ENCODE peak calls at places on chromosomes 1 and 21, in six cellular contexts. One of them, this sample, is unnamed.
A peak's percentile ranks its signal among the peaks of the same experiment; 100 is the strongest.

GRCh38 chr1:54811066-54811465 is 9.9 kb upstream of the TTC22 start:
- ATAC-seq in GM23338: no peak
- ATAC-seq in HCT116: no peak
- ATAC-seq in HepG2: no peak
- ATAC-seq in upper lobe of left lung: no peak
- ATAC-seq in Panc1: no peak
- ATAC-seq in this sample: no peak

GRCh38 chr1:202704601-202705000 is 5.7 kb downstream of the SYT2 start:
- ATAC-seq in upper lobe of left lung: no peak
- ATAC-seq in HepG2: no peak
- ATAC-seq in GM23338: no peak
- ATAC-seq in Panc1: no peak
- ATAC-seq in HCT116: no peak
- ATAC-seq in this sample: no peak

GRCh38 chr1:163866539-163866938 is 544.8 kb downstream of the NUF2 start:
- ATAC-seq in GM23338: no peak
- ATAC-seq in HepG2: no peak
- ATAC-seq in upper lobe of left lung: no peak
- ATAC-seq in Panc1: no peak
- ATAC-seq in HCT116: no peak
- ATAC-seq in this sample: peak; percentile 48

GRCh38 chr1:205988585-205988995 is 14.6 kb downstream of the RAB7B start:
- ATAC-seq in Panc1: peak; percentile 39
- ATAC-seq in HCT116: no peak
- ATAC-seq in HepG2: no peak
- ATAC-seq in GM23338: peak; percentile 66
- ATAC-seq in upper lobe of left lung: no peak
- ATAC-seq in this sample: no peak

GRCh38 chr1:201636581-201636980 is 97.7 kb downstream of the NAV1 start:
- ATAC-seq in HCT116: no peak
- ATAC-seq in Panc1: no peak
- ATAC-seq in HepG2: no peak
- ATAC-seq in upper lobe of left lung: no peak
- ATAC-seq in GM23338: no peak
- ATAC-seq in this sample: no peak

GRCh38 chr1:229203991-229204632 is 66.8 kb upstream of the RAB4A start:
- ATAC-seq in Panc1: no peak
- ATAC-seq in GM23338: no peak
- ATAC-seq in HepG2: no peak
- ATAC-seq in HCT116: no peak
- ATAC-seq in upper lobe of left lung: no peak
- ATAC-seq in this sample: no peak

GRCh38 chr1:165898837-165899236 is 71.4 kb downstream of the UCK2 start:
- ATAC-seq in HepG2: no peak
- ATAC-seq in HCT116: no peak
- ATAC-seq in Panc1: peak; percentile 39
- ATAC-seq in GM23338: no peak
- ATAC-seq in upper lobe of left lung: peak; percentile 64
- ATAC-seq in this sample: peak; percentile 69

GRCh38 chr1:228408041-228408868 is 1.6 kb upstream of the TRIM11 start:
- ATAC-seq in GM23338: no peak
- ATAC-seq in Panc1: no peak
- ATAC-seq in upper lobe of left lung: no peak
- ATAC-seq in HepG2: no peak
- ATAC-seq in HCT116: no peak
- ATAC-seq in this sample: no peak

GRCh38 chr1:76622774-76623173 is 244.5 kb upstream of the ST6GALNAC5 start:
- ATAC-seq in GM23338: no peak
- ATAC-seq in upper lobe of left lung: no peak
- ATAC-seq in Panc1: no peak
- ATAC-seq in HCT116: no peak
- ATAC-seq in HepG2: no peak
- ATAC-seq in this sample: no peak

GRCh38 chr21:21436012-21436545 is 437.9 kb downstream of the NCAM2 start:
- ATAC-seq in Panc1: no peak
- ATAC-seq in HepG2: no peak
- ATAC-seq in HCT116: no peak
- ATAC-seq in GM23338: no peak
- ATAC-seq in upper lobe of left lung: no peak
- ATAC-seq in this sample: no peak

GRCh38 chr1:148307583-148308185 is 155.6 kb upstream of the NBPF11 start:
- ATAC-seq in Panc1: no peak
- ATAC-seq in HCT116: no peak
- ATAC-seq in HepG2: no peak
- ATAC-seq in GM23338: no peak
- ATAC-seq in upper lobe of left lung: peak; percentile 11
- ATAC-seq in this sample: no peak

GRCh38 chr1:35030338-35031102 is 1.2 kb downstream of the ZMYM6 start:
- ATAC-seq in HCT116: no peak
- ATAC-seq in upper lobe of left lung: no peak
- ATAC-seq in HepG2: no peak
- ATAC-seq in GM23338: no peak
- ATAC-seq in Panc1: no peak
- ATAC-seq in this sample: no peak

GRCh38 chr1:14804626-14805025 is 206.1 kb downstream of the KAZN start:
- ATAC-seq in GM23338: peak; percentile 94
- ATAC-seq in HepG2: peak; percentile 80
- ATAC-seq in upper lobe of left lung: no peak
- ATAC-seq in Panc1: no peak
- ATAC-seq in HCT116: peak; percentile 82
- ATAC-seq in this sample: no peak

GRCh38 chr1:233614173-233614742 is 352 bp downstream of the KCNK1 start:
- ATAC-seq in upper lobe of left lung: peak; percentile 41
- ATAC-seq in HepG2: no peak
- ATAC-seq in Panc1: peak; percentile 86
- ATAC-seq in GM23338: peak; percentile 52
- ATAC-seq in HCT116: peak; percentile 63
- ATAC-seq in this sample: peak; percentile 20

GRCh38 chr1:93672477-93673158 is 9.0 kb downstream of the BCAR3 start:
- ATAC-seq in HepG2: no peak
- ATAC-seq in HCT116: peak; percentile 27
- ATAC-seq in upper lobe of left lung: peak; percentile 56
- ATAC-seq in GM23338: no peak
- ATAC-seq in Panc1: peak; percentile 12
- ATAC-seq in this sample: no peak

GRCh38 chr1:196690582-196690981 is 38.7 kb downstream of the CFH start:
- ATAC-seq in Panc1: no peak
- ATAC-seq in GM23338: peak; percentile 36
- ATAC-seq in upper lobe of left lung: no peak
- ATAC-seq in HepG2: no peak
- ATAC-seq in HCT116: no peak
- ATAC-seq in this sample: no peak

GRCh38 chr1:65197636-65198035 is 49.6 kb downstream of the AK4 start:
- ATAC-seq in Panc1: no peak
- ATAC-seq in upper lobe of left lung: no peak
- ATAC-seq in HepG2: no peak
- ATAC-seq in GM23338: no peak
- ATAC-seq in HCT116: no peak
- ATAC-seq in this sample: no peak

GRCh38 chr1:156517746-156518145 is 17.2 kb upstream of the MEF2D start:
- ATAC-seq in HCT116: no peak
- ATAC-seq in Panc1: no peak
- ATAC-seq in upper lobe of left lung: no peak
- ATAC-seq in HepG2: no peak
- ATAC-seq in GM23338: no peak
- ATAC-seq in this sample: no peak

GRCh38 chr21:38474124-38474523 is 24.2 kb downstream of the ERG start:
- ATAC-seq in upper lobe of left lung: peak; percentile 42
- ATAC-seq in HCT116: no peak
- ATAC-seq in Panc1: no peak
- ATAC-seq in HepG2: no peak
- ATAC-seq in GM23338: no peak
- ATAC-seq in this sample: peak; percentile 25

GRCh38 chr1:194818674-194819073 is 1632.3 kb upstream of the B3GALT2 start:
- ATAC-seq in upper lobe of left lung: no peak
- ATAC-seq in Panc1: no peak
- ATAC-seq in GM23338: no peak
- ATAC-seq in HCT116: no peak
- ATAC-seq in HepG2: no peak
- ATAC-seq in this sample: no peak

GRCh38 chr21:16407403-16408279 is 677.9 kb downstream of the USP25 start:
- ATAC-seq in GM23338: no peak
- ATAC-seq in upper lobe of left lung: no peak
- ATAC-seq in HepG2: no peak
- ATAC-seq in HCT116: no peak
- ATAC-seq in Panc1: no peak
- ATAC-seq in this sample: no peak

GRCh38 chr1:205374205-205375078 is 17.7 kb upstream of the KLHDC8A start:
- ATAC-seq in HCT116: peak; percentile 78
- ATAC-seq in HepG2: no peak
- ATAC-seq in Panc1: peak; percentile 62
- ATAC-seq in upper lobe of left lung: peak; percentile 80
- ATAC-seq in GM23338: no peak
- ATAC-seq in this sample: no peak

DNA sequence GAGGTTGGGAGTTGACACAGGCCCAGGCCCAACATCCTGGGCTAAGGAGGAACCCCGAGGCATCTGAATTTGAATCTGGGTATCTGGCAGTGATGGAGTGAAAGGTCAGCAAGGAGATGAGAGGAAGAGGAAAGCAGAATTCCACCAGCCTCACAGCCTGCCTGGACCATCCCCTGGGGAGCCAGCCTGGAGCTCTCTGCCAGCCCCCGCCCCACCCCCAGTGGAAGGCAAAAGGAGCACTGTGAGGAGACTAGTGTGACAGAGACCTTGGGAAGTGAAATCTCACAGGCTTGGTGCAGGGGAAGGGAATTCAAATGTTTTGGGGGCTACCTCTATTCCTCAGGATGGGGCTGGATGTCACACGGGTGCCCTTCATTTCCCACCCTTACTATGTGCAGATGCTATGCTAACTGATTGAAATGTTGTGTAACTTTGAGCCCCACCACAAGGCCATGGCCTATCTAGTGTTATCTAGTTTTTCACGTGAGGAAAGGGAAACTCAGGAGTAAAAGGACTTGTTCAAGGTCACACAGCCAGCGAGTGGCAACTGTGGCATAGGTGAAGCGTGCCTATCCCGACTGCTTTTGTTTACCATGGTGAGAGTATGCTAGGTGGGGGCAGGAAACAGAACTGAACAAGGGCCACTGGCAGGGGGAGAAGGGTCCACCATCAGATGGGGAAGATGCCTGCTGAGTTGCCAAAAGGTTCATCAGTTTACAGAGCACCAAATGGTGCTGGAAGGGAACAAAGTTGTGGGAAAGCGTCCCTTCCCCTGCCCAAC is 29.8 kb downstream of the AHDC1 start:
- ATAC-seq in Panc1: no peak
- ATAC-seq in HCT116: no peak
- ATAC-seq in GM23338: no peak
- ATAC-seq in upper lobe of left lung: no peak
- ATAC-seq in HepG2: peak; percentile 2
- ATAC-seq in this sample: no peak
- H3K4me3 ChIP-seq in Panc1: peak overlapping the region; percentile 56
- H3K4me3 ChIP-seq in HCT116: no peak overlapping the region
- H3K4me3 ChIP-seq in GM23338: peak overlapping the region; percentile 65
- H3K4me3 ChIP-seq in upper lobe of left lung: no peak overlapping the region
- H3K4me3 ChIP-seq in HepG2: peak overlapping the region; percentile 60
- H3K4me3 ChIP-seq in this sample: no peak overlapping the region

GRCh38 chr1:6485937-6486250 is 5.6 kb downstream of the PLEKHG5 start:
- ATAC-seq in HCT116: no peak
- ATAC-seq in upper lobe of left lung: no peak
- ATAC-seq in GM23338: peak; percentile 0
- ATAC-seq in Panc1: no peak
- ATAC-seq in HepG2: no peak
- ATAC-seq in this sample: no peak

GRCh38 chr1:6487804-6488484 is 3.5 kb downstream of the PLEKHG5 start:
- ATAC-seq in Panc1: no peak
- ATAC-seq in GM23338: no peak
- ATAC-seq in HCT116: no peak
- ATAC-seq in HepG2: no peak
- ATAC-seq in upper lobe of left lung: no peak
- ATAC-seq in this sample: no peak

GRCh38 chr1:6484826-6485139 is 6.7 kb downstream of the PLEKHG5 start:
- ATAC-seq in upper lobe of left lung: no peak
- ATAC-seq in Panc1: no peak
- ATAC-seq in HCT116: no peak
- ATAC-seq in GM23338: peak; percentile 12
- ATAC-seq in HepG2: no peak
- ATAC-seq in this sample: no peak

GRCh38 chr1:6485140-6485936 is 6.1 kb downstream of the PLEKHG5 start:
- ATAC-seq in upper lobe of left lung: no peak
- ATAC-seq in HepG2: no peak
- ATAC-seq in Panc1: no peak
- ATAC-seq in HCT116: no peak
- ATAC-seq in GM23338: peak; percentile 4
- ATAC-seq in this sample: no peak

GRCh38 chr1:6486433-6487011 is 4.9 kb downstream of the PLEKHG5 start:
- ATAC-seq in GM23338: peak; percentile 63
- ATAC-seq in HepG2: peak; percentile 76
- ATAC-seq in Panc1: peak; percentile 81
- ATAC-seq in upper lobe of left lung: peak; percentile 81
- ATAC-seq in HCT116: peak; percentile 64
- ATAC-seq in this sample: peak; percentile 68
- TF ChIP-seq POLR2AphosphoS5 in GM23338: peak; percentile 12
- TF ChIP-seq POLR2AphosphoS5 in HepG2: no peak
- TF ChIP-seq POLR2AphosphoS5 in Panc1: no peak
- TF ChIP-seq POLR2AphosphoS5 in upper lobe of left lung: no peak
- TF ChIP-seq POLR2AphosphoS5 in HCT116: no peak
- TF ChIP-seq POLR2AphosphoS5 in this sample: no peak

GRCh38 chr1:179095924-179096323 is 14.1 kb downstream of the TOR3A start:
- ATAC-seq in HepG2: no peak
- ATAC-seq in Panc1: no peak
- ATAC-seq in HCT116: no peak
- ATAC-seq in upper lobe of left lung: no peak
- ATAC-seq in GM23338: no peak
- ATAC-seq in this sample: no peak
- H3K36me3 ChIP-seq in HepG2: peaks cover 43% of the 10 kb centered on the region
- H3K36me3 ChIP-seq in Panc1: no peaks in the 10 kb centered on the region
- H3K36me3 ChIP-seq in HCT116: peaks cover 29% of the 10 kb centered on the region
- H3K36me3 ChIP-seq in upper lobe of left lung: peaks cover 69% of the 10 kb centered on the region
- H3K36me3 ChIP-seq in GM23338: peaks cover 16% of the 10 kb centered on the region
- H3K36me3 ChIP-seq in this sample: no peaks in the 10 kb centered on the region

GRCh38 chr1:58574816-58575215 is 2.2 kb downstream of the TACSTD2 start:
- ATAC-seq in upper lobe of left lung: no peak
- ATAC-seq in HCT116: no peak
- ATAC-seq in Panc1: no peak
- ATAC-seq in HepG2: no peak
- ATAC-seq in GM23338: no peak
- ATAC-seq in this sample: no peak
- H3K4me3 ChIP-seq in upper lobe of left lung: no peak overlapping the region
- H3K4me3 ChIP-seq in HCT116: no peak overlapping the region
- H3K4me3 ChIP-seq in Panc1: no peak overlapping the region
- H3K4me3 ChIP-seq in HepG2: no peak overlapping the region
- H3K4me3 ChIP-seq in GM23338: no peak overlapping the region
- H3K4me3 ChIP-seq in this sample: no peak overlapping the region

DNA sequence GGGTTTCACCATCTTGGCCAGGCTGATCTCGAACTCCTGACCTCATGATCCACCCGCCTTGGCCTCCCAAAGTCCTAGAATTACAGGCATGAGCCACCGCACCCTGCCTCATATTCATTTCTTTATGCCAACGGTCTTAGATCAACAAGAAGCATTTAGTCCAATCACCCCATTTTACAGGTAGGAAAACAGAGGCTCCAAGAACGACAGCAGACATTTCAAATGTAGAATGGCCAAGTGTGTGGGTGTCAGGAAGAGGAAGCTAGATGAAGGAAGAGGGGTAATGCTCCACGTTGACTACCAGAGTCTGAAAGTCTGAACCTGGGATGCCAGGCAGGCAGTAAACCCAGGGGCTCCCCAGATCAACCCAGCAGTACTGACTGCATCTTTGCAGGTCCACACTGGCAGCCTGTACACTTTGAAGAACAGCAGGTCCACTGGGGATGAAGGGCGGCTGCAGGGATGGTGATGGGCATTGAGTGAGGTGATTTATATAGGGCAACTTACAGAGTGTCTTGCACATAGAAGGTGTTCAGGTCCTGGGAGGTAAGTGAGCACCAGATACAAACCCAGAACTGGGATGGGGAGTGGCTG is 120.2 kb downstream of the EPHB2 start:
- ATAC-seq in HepG2: no peak
- ATAC-seq in HCT116: no peak
- ATAC-seq in upper lobe of left lung: no peak
- ATAC-seq in GM23338: no peak
- ATAC-seq in Panc1: no peak
- ATAC-seq in this sample: no peak
- TF ChIP-seq POLR2AphosphoS5 in HepG2: no peak
- TF ChIP-seq POLR2AphosphoS5 in HCT116: no peak
- TF ChIP-seq POLR2AphosphoS5 in upper lobe of left lung: no peak
- TF ChIP-seq POLR2AphosphoS5 in GM23338: no peak
- TF ChIP-seq POLR2AphosphoS5 in Panc1: no peak
- TF ChIP-seq POLR2AphosphoS5 in this sample: no peak